ENCODE peak calls at places on chromosomes 11 and 22, in seven cellular contexts. Z is fibroblast of lung, M is ovary, R is cardiac muscle cell, I is SK-N-SH, V is astrocyte of the spinal cord, C is ascending aorta. E is an unnamed sample.

GRCh38 chr11:61961570-61962212 is 5.7 kb downstream of the FTH1 start:
- DNase-seq in Z (no peak), R (no peak), I (no peak), V (peak), M (peak), C (peak), E (no peak)

GRCh38 chr11:131079036-131079435 is 162.8 kb upstream of the SNX19 start:
- DNase-seq in Z (peak), R (no peak), M (no peak), C (no peak), I (no peak), V (no peak), E (no peak)

GRCh38 chr11:68052137-68052873 is 13.5 kb downstream of the TCIRG1 start:
- DNase-seq in Z (no peak), C (no peak), V (no peak), I (no peak), M (no peak), R (no peak), E (no peak)

GRCh38 chr11:45400594-45400993 is 114.5 kb upstream of the SYT13 start:
- DNase-seq in R (no peak), V (peak), C (no peak), Z (peak), I (no peak), M (peak), E (peak)

GRCh38 chr11:7576671-7577225 is 62.9 kb downstream of the PPFIBP2 start:
- DNase-seq in M (peak), C (peak), V (no peak), I (peak), Z (peak), R (peak), E (no peak)

GRCh38 chr11:110173775-110174644 is 80.8 kb downstream of the ZC3H12C start:
- DNase-seq in Z (peak), C (peak), R (peak), I (peak), V (peak), M (peak), E (peak)

GRCh38 chr22:47367107-47367690 is 604.7 kb downstream of the TBC1D22A start:
- DNase-seq in C (peak), I (no peak), Z (no peak), M (no peak), V (no peak), R (no peak), E (no peak)

GRCh38 chr22:37189011-37189466 is 992 bp upstream of the C1QTNF6 start:
- DNase-seq in C (no peak), I (no peak), Z (peak), V (no peak), M (no peak), R (no peak), E (no peak)

GRCh38 chr11:62689421-62690183 is at the start of gene LRRN4CL:
- DNase-seq in V (peak), I (peak), Z (peak), C (peak), R (peak), M (peak), E (peak)

GRCh38 chr11:126829716-126830115 is 170.9 kb downstream of the KIRREL3 start:
- DNase-seq in Z (peak), C (no peak), V (no peak), M (no peak), I (no peak), R (no peak), E (no peak)

GRCh38 chr11:58762284-58763119 is 30.8 kb upstream of the GLYAT start:
- DNase-seq in C (no peak), M (no peak), R (no peak), Z (no peak), V (no peak), I (no peak), E (no peak)

GRCh38 chr22:24232725-24233124 is 12.2 kb downstream of the GGT5 start:
- DNase-seq in Z (no peak), I (peak), R (no peak), C (no peak), M (no peak), V (no peak), E (no peak)

GRCh38 chr11:68969386-68969785 is 11.4 kb downstream of the MRGPRD start:
- DNase-seq in I (no peak), R (no peak), C (peak), Z (no peak), M (no peak), V (no peak), E (no peak)

GRCh38 chr11:515131-515530 is 8.1 kb upstream of the RNH1 start:
- DNase-seq in I (no peak), V (no peak), C (no peak), Z (no peak), R (no peak), M (no peak), E (no peak)

GRCh38 chr11:43941257-43941879 is 1.1 kb upstream of the C11orf96 start:
- DNase-seq in C (no peak), I (peak), Z (no peak), V (no peak), M (peak), R (no peak), E (no peak)

GRCh38 chr11:43942651-43943356 is 367 bp downstream of the C11orf96 start:
- DNase-seq in V (peak), C (no peak), M (peak), Z (peak), R (peak), I (peak), E (no peak)

GRCh38 chr11:43943931-43944751 is 1.7 kb downstream of the C11orf96 start:
- DNase-seq in V (peak), R (peak), I (no peak), Z (peak), M (peak), C (no peak), E (no peak)

GRCh38 chr11:43944761-43945311 is 2.4 kb downstream of the C11orf96 start:
- DNase-seq in C (peak), R (peak), V (no peak), I (peak), M (peak), Z (no peak), E (no peak)

GRCh38 chr11:43943357-43943930 is 1.0 kb downstream of the C11orf96 start:
- DNase-seq in C (no peak), I (no peak), M (peak), R (peak), V (no peak), Z (peak), E (no peak)
- H3K4me3 ChIP-seq in C (peak), I (peak), M (peak), R (peak), V (peak), Z (peak), E (peak)

GRCh38 chr22:49332691-49333090 is 495.0 kb downstream of the BRD1 start:
- DNase-seq in V (no peak), R (no peak), Z (no peak), C (no peak), M (no peak), I (no peak), E (no peak)

GRCh38 chr22:49334976-49335375 is 492.7 kb downstream of the BRD1 start:
- DNase-seq in M (no peak), C (no peak), I (no peak), R (no peak), Z (no peak), V (no peak), E (no peak)

GRCh38 chr22:49334589-49334873 is 493.1 kb downstream of the BRD1 start:
- DNase-seq in M (no peak), V (no peak), R (no peak), C (no peak), Z (no peak), I (no peak), E (no peak)

GRCh38 chr22:49331878-49332277 is 495.8 kb downstream of the BRD1 start:
- DNase-seq in Z (no peak), M (no peak), V (no peak), R (no peak), C (no peak), I (no peak), E (no peak)

GRCh38 chr22:49333206-49333605 is 494.5 kb downstream of the BRD1 start:
- DNase-seq in R (no peak), C (peak), M (no peak), Z (no peak), I (no peak), V (no peak), E (no peak)
- H3K4me3 ChIP-seq in R (no peak), C (no peak), M (no peak), Z (no peak), I (no peak), V (no peak), E (no peak)

DNA sequence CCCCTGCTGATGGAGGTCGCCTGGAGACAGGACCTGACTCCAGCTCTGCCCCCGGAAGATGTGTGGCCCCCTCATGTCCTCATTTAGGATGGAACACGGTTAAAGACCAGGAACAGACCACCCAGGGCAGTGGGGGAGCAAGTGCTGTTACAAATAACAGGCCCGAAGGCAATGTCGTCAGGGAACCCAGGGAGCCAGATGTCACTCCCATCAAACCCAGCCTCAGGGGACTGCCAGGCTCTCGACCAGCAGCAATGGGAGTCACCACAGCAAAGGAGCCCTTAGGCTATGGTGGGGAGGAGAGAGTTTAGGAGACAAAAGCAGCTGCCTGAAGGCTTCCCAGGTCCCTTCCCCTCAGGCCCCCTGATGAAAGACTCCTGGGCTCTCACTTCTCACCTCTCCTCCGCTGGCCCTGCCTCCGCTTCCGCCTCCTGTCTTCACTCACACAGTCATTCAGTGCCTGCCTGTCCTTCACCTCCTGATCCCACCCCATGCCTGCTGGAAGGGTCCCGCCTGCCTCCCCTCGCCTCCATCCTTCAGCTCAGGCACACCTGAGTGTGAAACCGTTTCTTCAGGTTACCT is 4.4 kb downstream of the RPS19BP1 start:
- DNase-seq in Z (no peak), I (peak), V (no peak), M (peak), C (no peak), R (no peak), E (no peak)
- H3K4me3 ChIP-seq in Z (no peak), I (no peak), V (no peak), M (no peak), C (no peak), R (no peak), E (peak)

GRCh38 chr22:23211622-23212021 is 31.3 kb downstream of the BCR start:
- DNase-seq in I (no peak), V (no peak), Z (no peak), M (no peak), C (no peak), R (no peak), E (no peak)

GRCh38 chr22:23213031-23213555 is 32.8 kb downstream of the BCR start:
- DNase-seq in I (no peak), Z (no peak), C (no peak), R (no peak), V (no peak), M (peak), E (no peak)

GRCh38 chr22:23210428-23211170 is 30.3 kb downstream of the BCR start:
- DNase-seq in Z (no peak), R (no peak), I (no peak), M (no peak), V (no peak), C (no peak), E (no peak)

GRCh38 chr22:23213581-23214341 is 33.5 kb downstream of the BCR start:
- DNase-seq in M (no peak), R (no peak), I (no peak), Z (no peak), C (no peak), V (no peak), E (no peak)

GRCh38 chr22:23212061-23213030 is 32.0 kb downstream of the BCR start:
- DNase-seq in I (no peak), V (no peak), R (peak), Z (no peak), M (no peak), C (no peak), E (no peak)
- H3K4me3 ChIP-seq in I (no peak), V (no peak), R (no peak), Z (no peak), M (no peak), C (no peak), E (no peak)

E was measured in HFF-Myc.